ENCODE peak calls at places on chromosomes 12 and 14, in six cellular contexts. D is Panc1, N is transverse colon, Z is ovary, P is tibial artery, O is aorta. S is an unnamed sample.
A peak's percentile ranks its signal among the peaks of the same experiment; 100 is the strongest.

GRCh38 chr12:2248087-2248900 is 195.5 kb downstream of the CACNA1C start:
- DNase-seq in O (no peak), D (no peak), P (no peak), Z (no peak), N (peak; percentile 23), S (no peak)

GRCh38 chr14:59427653-59428578 is 37.3 kb downstream of the GPR135 start:
- DNase-seq in P (peak; percentile 90), N (no peak), D (no peak), Z (peak; percentile 31), O (peak; percentile 71), S (no peak)

GRCh38 chr14:67240168-67240932 is 885 bp upstream of the PALS1 start:
- DNase-seq in O (peak; percentile 76), Z (no peak), N (peak; percentile 80), P (peak; percentile 86), D (no peak), S (peak; percentile 91)

GRCh38 chr12:24380122-24380521 is 430.7 kb upstream of the SOX5 start:
- DNase-seq in O (no peak), D (no peak), P (no peak), Z (no peak), N (no peak), S (no peak)

GRCh38 chr12:10115890-10116289 is 14.1 kb downstream of the CLEC7A start:
- DNase-seq in D (no peak), O (no peak), N (no peak), Z (no peak), P (no peak), S (no peak)

GRCh38 chr12:52314511-52314910 is 6.7 kb downstream of the KRT83 start:
- DNase-seq in P (peak; percentile 62), Z (no peak), O (no peak), N (no peak), D (no peak), S (no peak)

GRCh38 chr12:3097836-3098235 is 20.7 kb downstream of the TSPAN9 start:
- DNase-seq in Z (no peak), D (no peak), P (no peak), O (peak; percentile 60), N (no peak), S (no peak)

GRCh38 chr12:82682851-82683261 is 3.9 kb upstream of the TMTC2 start:
- DNase-seq in O (no peak), P (no peak), D (no peak), Z (no peak), N (no peak), S (no peak)

GRCh38 chr12:46299846-46300245 is 31.0 kb upstream of the SLC38A1 start:
- DNase-seq in P (no peak), N (no peak), D (no peak), Z (no peak), O (no peak), S (no peak)

GRCh38 chr12:110582286-110583136 is 607 bp downstream of the PPTC7 start:
- DNase-seq in P (peak; percentile 80), N (peak; percentile 74), O (peak; percentile 81), D (no peak), Z (peak; percentile 50), S (no peak)

GRCh38 chr14:37819155-37820015 is 224.0 kb downstream of the TTC6 start:
- DNase-seq in D (no peak), P (no peak), N (no peak), O (no peak), Z (no peak), S (no peak)

GRCh38 chr12:91989143-91989542 is 156.5 kb downstream of the BTG1 start:
- DNase-seq in O (no peak), Z (no peak), P (no peak), D (no peak), N (no peak), S (no peak)

GRCh38 chr14:77000340-77001235 is 27.9 kb downstream of the IRF2BPL start:
- DNase-seq in D (no peak), N (no peak), Z (peak; percentile 41), O (peak; percentile 58), P (peak; percentile 80), S (no peak)

GRCh38 chr12:122726056-122726558 is 4.5 kb downstream of the HCAR1 start:
- DNase-seq in P (no peak), Z (no peak), D (peak; percentile 12), N (no peak), O (no peak), S (no peak)

GRCh38 chr12:105622220-105622619 is 291.7 kb downstream of the C12orf75 start:
- DNase-seq in N (no peak), Z (no peak), O (no peak), D (no peak), P (no peak), S (no peak)

GRCh38 chr12:12398026-12398859 is 41.4 kb downstream of the BORCS5 start:
- DNase-seq in D (peak; percentile 87), N (peak; percentile 30), P (peak; percentile 83), O (peak; percentile 71), Z (peak; percentile 81), S (no peak)

GRCh38 chr12:122395319-122395718 is 27.1 kb downstream of the CLIP1 start:
- DNase-seq in N (no peak), Z (no peak), P (peak; percentile 10), O (no peak), D (peak; percentile 59), S (no peak)

GRCh38 chr12:48980953-48981756 is 3.0 kb downstream of the WNT1 start:
- DNase-seq in P (no peak), Z (no peak), O (peak; percentile 60), D (no peak), N (no peak), S (no peak)

GRCh38 chr14:24051789-24052655 is at the start of gene CARMIL3:
- DNase-seq in P (peak; percentile 74), N (peak; percentile 72), Z (peak; percentile 65), O (peak; percentile 68), D (no peak), S (no peak)

GRCh38 chr12:130862161-130862560 is 9.7 kb upstream of the RAN start:
- DNase-seq in P (no peak), O (no peak), Z (no peak), N (no peak), D (no peak), S (no peak)

GRCh38 chr14:44030963-44031362 is 476.1 kb downstream of the FSCB start:
- DNase-seq in N (no peak), Z (no peak), O (no peak), P (no peak), D (no peak), S (no peak)

GRCh38 chr12:47366203-47366978 is 286.6 kb upstream of the AMIGO2 start:
- DNase-seq in D (no peak), N (no peak), P (no peak), O (no peak), Z (no peak), S (no peak)

GRCh38 chr12:6195665-6196535 is 4.3 kb upstream of the CD9 start:
- DNase-seq in D (peak; percentile 87), O (peak; percentile 87), Z (peak; percentile 82), P (peak; percentile 93), N (peak; percentile 92), S (no peak)

GRCh38 chr14:99195602-99196309 is 76.2 kb downstream of the BCL11B start:
- DNase-seq in P (no peak), Z (no peak), N (no peak), O (no peak), D (no peak), S (no peak)

DNA sequence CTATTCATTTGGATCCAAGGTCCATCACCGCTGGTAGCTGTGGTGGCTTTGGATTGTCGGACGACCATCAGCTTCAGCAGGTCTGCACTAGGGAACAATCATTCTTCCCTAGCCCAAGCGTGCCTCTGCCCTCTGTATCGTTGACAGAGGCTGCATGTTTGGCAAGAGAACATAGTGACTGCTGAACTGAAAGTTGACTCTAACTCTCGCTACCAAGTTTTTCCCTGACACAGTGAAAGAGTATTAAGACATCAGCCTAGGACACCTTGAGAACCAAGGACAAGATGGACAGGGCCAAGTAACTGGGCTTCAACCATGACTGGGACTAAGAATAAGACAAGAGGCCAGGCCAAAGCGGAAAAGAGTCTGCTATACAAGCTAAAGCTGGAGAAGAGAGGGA is 26.3 kb downstream of the TSHR start:
- DNase-seq in O (no peak), N (no peak), D (no peak), P (no peak), Z (no peak), S (no peak)
- H3K4me1 ChIP-seq in O (no peaks in the 10 kb centered on the region), N (no peaks in the 10 kb centered on the region), D (no peaks in the 10 kb centered on the region), P (peaks cover 18% of the 10 kb centered on the region), Z (no peaks in the 10 kb centered on the region), S (no peaks in the 10 kb centered on the region)

DNA sequence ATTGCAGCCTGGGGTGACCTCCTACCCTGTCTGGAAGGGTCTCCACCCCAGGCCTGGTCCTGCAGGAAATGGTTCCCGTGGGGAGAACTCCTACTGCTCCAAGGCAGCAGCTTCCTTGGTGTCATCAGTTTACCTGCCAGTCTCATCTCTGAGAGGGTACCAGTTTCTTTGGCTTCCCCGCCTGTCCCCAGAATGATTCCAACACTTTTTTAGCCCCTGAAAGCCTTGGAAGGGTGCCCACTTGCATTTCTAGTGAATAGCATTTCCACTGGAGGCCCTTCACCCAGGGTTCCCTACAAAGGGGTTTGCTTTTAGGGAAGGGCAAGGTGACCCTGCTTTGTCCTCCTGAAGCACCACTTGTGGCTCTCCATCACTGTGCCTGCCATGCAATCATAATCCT is 284.3 kb downstream of the ZFP36L1 start:
- DNase-seq in N (no peak), Z (no peak), P (no peak), D (no peak), O (no peak), S (no peak)
- H3K27ac ChIP-seq in N (peak overlapping the region; percentile 75), Z (no peak overlapping the region), P (no peak overlapping the region), D (no peak overlapping the region), O (no peak overlapping the region), S (peak overlapping the region; percentile 84)

GRCh38 chr12:30687265-30687986 is 8.2 kb downstream of the IPO8 start:
- DNase-seq in N (no peak), O (no peak), P (no peak), D (no peak), Z (no peak), S (no peak)
- H3K4me1 ChIP-seq in N (no peaks in the 10 kb centered on the region), O (no peaks in the 10 kb centered on the region), P (no peaks in the 10 kb centered on the region), D (peaks cover 6% of the 10 kb centered on the region), Z (peaks cover under 1% of the 10 kb centered on the region), S (peaks cover 17% of the 10 kb centered on the region)

GRCh38 chr12:53478865-53479264 is 20.4 kb downstream of the MAP3K12 start:
- DNase-seq in Z (no peak), P (no peak), O (no peak), N (no peak), D (no peak), S (no peak)
- H3K27ac ChIP-seq in Z (no peak overlapping the region), P (peak overlapping the region; percentile 20), O (peak overlapping the region; percentile 6), N (no peak overlapping the region), D (no peak overlapping the region), S (no peak overlapping the region)